ENCODE peak calls at places on chromosomes 16 and 17, in six cellular contexts. One of them, this sample, is unnamed.

GRCh38 chr17:50772251-50772650 is 4.9 kb upstream of the ANKRD40CL start:
- DNase-seq in heart left ventricle: no peak
- DNase-seq in AG10803: no peak
- DNase-seq in AG04450: no peak
- DNase-seq in heart right ventricle: no peak
- DNase-seq in GM12865: peak
- DNase-seq in this sample: peak

GRCh38 chr16:424033-424622 is 1.3 kb upstream of the RAB11FIP3 start:
- DNase-seq in heart left ventricle: peak
- DNase-seq in AG10803: peak
- DNase-seq in AG04450: peak
- DNase-seq in heart right ventricle: peak
- DNase-seq in GM12865: no peak
- DNase-seq in this sample: no peak

GRCh38 chr16:2692948-2693651 is 10.8 kb downstream of the KCTD5 start:
- DNase-seq in heart left ventricle: no peak
- DNase-seq in AG10803: no peak
- DNase-seq in AG04450: no peak
- DNase-seq in heart right ventricle: no peak
- DNase-seq in GM12865: no peak
- DNase-seq in this sample: no peak

GRCh38 chr16:11651796-11652195 is 16.5 kb upstream of the SNN start:
- DNase-seq in heart left ventricle: no peak
- DNase-seq in AG10803: no peak
- DNase-seq in AG04450: no peak
- DNase-seq in heart right ventricle: no peak
- DNase-seq in GM12865: no peak
- DNase-seq in this sample: no peak

GRCh38 chr17:2814499-2815341 is 18.5 kb downstream of the RAP1GAP2 start:
- DNase-seq in heart left ventricle: peak
- DNase-seq in AG10803: no peak
- DNase-seq in AG04450: no peak
- DNase-seq in heart right ventricle: peak
- DNase-seq in GM12865: peak
- DNase-seq in this sample: peak

GRCh38 chr16:30005341-30006094 is 5.3 kb downstream of the DOC2A start:
- DNase-seq in heart left ventricle: peak
- DNase-seq in AG10803: peak
- DNase-seq in AG04450: no peak
- DNase-seq in heart right ventricle: no peak
- DNase-seq in GM12865: peak
- DNase-seq in this sample: no peak

GRCh38 chr17:4788807-4789700 is at the start of gene GLTPD2:
- DNase-seq in heart left ventricle: no peak
- DNase-seq in AG10803: no peak
- DNase-seq in AG04450: no peak
- DNase-seq in heart right ventricle: no peak
- DNase-seq in GM12865: no peak
- DNase-seq in this sample: no peak

GRCh38 chr17:34609210-34609609 is 29.8 kb downstream of the TMEM132E start:
- DNase-seq in heart left ventricle: no peak
- DNase-seq in AG10803: no peak
- DNase-seq in AG04450: no peak
- DNase-seq in heart right ventricle: no peak
- DNase-seq in GM12865: no peak
- DNase-seq in this sample: no peak

GRCh38 chr16:82628741-82629140 is 2.0 kb downstream of the CDH13 start:
- DNase-seq in heart left ventricle: no peak
- DNase-seq in AG10803: no peak
- DNase-seq in AG04450: no peak
- DNase-seq in heart right ventricle: no peak
- DNase-seq in GM12865: no peak
- DNase-seq in this sample: no peak

GRCh38 chr16:3431779-3432219 is 11.5 kb downstream of the ZNF597 start:
- DNase-seq in heart left ventricle: peak
- DNase-seq in AG10803: peak
- DNase-seq in AG04450: no peak
- DNase-seq in heart right ventricle: peak
- DNase-seq in GM12865: no peak
- DNase-seq in this sample: peak

GRCh38 chr17:61009619-61010018 is 332.0 kb downstream of the BCAS3 start:
- DNase-seq in heart left ventricle: peak
- DNase-seq in AG10803: no peak
- DNase-seq in AG04450: no peak
- DNase-seq in heart right ventricle: peak
- DNase-seq in GM12865: peak
- DNase-seq in this sample: peak

GRCh38 chr16:31093132-31093703 is 1.4 kb downstream of the VKORC1 start:
- DNase-seq in heart left ventricle: no peak
- DNase-seq in AG10803: peak
- DNase-seq in AG04450: no peak
- DNase-seq in heart right ventricle: no peak
- DNase-seq in GM12865: no peak
- DNase-seq in this sample: no peak

GRCh38 chr17:7881655-7882054 is 6.9 kb upstream of the CHD3 start:
- DNase-seq in heart left ventricle: no peak
- DNase-seq in AG10803: no peak
- DNase-seq in AG04450: no peak
- DNase-seq in heart right ventricle: no peak
- DNase-seq in GM12865: no peak
- DNase-seq in this sample: no peak

GRCh38 chr16:54280751-54281150 is 5.8 kb downstream of the IRX3 start:
- DNase-seq in heart left ventricle: no peak
- DNase-seq in AG10803: peak
- DNase-seq in AG04450: no peak
- DNase-seq in heart right ventricle: no peak
- DNase-seq in GM12865: no peak
- DNase-seq in this sample: no peak

GRCh38 chr16:58515125-58515870 is at the start of gene SETD6:
- DNase-seq in heart left ventricle: peak
- DNase-seq in AG10803: peak
- DNase-seq in AG04450: peak
- DNase-seq in heart right ventricle: peak
- DNase-seq in GM12865: peak
- DNase-seq in this sample: peak

GRCh38 chr16:86929149-86929871 is 351.0 kb downstream of the FOXL1 start:
- DNase-seq in heart left ventricle: peak
- DNase-seq in AG10803: peak
- DNase-seq in AG04450: peak
- DNase-seq in heart right ventricle: peak
- DNase-seq in GM12865: no peak
- DNase-seq in this sample: no peak

GRCh38 chr16:54694651-54695050 is 236.0 kb upstream of the IRX5 start:
- DNase-seq in heart left ventricle: no peak
- DNase-seq in AG10803: no peak
- DNase-seq in AG04450: no peak
- DNase-seq in heart right ventricle: no peak
- DNase-seq in GM12865: no peak
- DNase-seq in this sample: no peak

GRCh38 chr17:16381496-16381820 is 567 bp downstream of the UBB start:
- DNase-seq in heart left ventricle: no peak
- DNase-seq in AG10803: peak
- DNase-seq in AG04450: no peak
- DNase-seq in heart right ventricle: no peak
- DNase-seq in GM12865: peak
- DNase-seq in this sample: peak

GRCh38 chr16:84461504-84462295 is 42.8 kb downstream of the MEAK7 start:
- DNase-seq in heart left ventricle: no peak
- DNase-seq in AG10803: no peak
- DNase-seq in AG04450: no peak
- DNase-seq in heart right ventricle: no peak
- DNase-seq in GM12865: no peak
- DNase-seq in this sample: no peak

GRCh38 chr17:74790206-74791066 is 14.3 kb upstream of the NAT9 start:
- DNase-seq in heart left ventricle: no peak
- DNase-seq in AG10803: no peak
- DNase-seq in AG04450: no peak
- DNase-seq in heart right ventricle: no peak
- DNase-seq in GM12865: no peak
- DNase-seq in this sample: no peak
- TF ChIP-seq CTCF in heart left ventricle: no peak
- TF ChIP-seq CTCF in AG10803: no peak
- TF ChIP-seq CTCF in AG04450: no peak
- TF ChIP-seq CTCF in heart right ventricle: no peak
- TF ChIP-seq CTCF in GM12865: no peak
- TF ChIP-seq CTCF in this sample: no peak

DNA sequence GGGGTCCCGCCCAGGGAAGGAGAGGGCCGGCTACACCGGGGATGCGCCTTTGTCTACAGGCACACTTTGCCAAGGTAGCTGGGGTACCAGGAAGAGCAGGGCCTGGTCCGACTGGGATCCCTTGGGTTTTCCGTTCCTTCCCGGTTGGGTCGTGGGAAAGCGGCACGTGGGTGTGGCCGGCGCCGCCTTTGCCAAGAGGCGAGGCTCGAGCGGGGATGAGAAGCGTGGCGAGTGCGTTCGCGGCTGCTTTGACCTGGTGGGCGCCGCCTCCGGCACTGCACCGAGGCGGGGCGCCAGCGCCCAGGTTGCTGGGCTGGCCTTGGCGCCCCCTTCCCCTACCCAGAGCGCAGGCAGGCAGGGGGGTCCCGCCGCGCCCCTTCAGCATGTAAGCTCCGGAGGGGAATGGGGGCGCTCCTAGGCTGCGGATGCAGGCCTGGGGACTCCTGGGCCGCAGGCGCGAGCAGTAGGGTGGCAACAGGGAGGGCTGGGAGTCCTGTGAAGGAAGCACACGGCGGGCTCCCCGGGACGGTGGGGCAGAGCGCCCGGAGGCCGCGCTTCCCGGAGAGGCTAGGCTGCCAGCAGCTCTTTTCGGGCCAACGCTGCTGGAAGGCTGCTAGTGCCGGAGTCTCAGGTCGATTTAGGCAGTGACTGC is 2.0 kb downstream of the HAS3 start:
- DNase-seq in heart left ventricle: peak
- DNase-seq in AG10803: peak
- DNase-seq in AG04450: no peak
- DNase-seq in heart right ventricle: peak
- DNase-seq in GM12865: no peak
- DNase-seq in this sample: no peak
- H3K4me3 ChIP-seq in heart left ventricle: peak
- H3K4me3 ChIP-seq in AG10803: peak
- H3K4me3 ChIP-seq in AG04450: peak
- H3K4me3 ChIP-seq in heart right ventricle: peak
- H3K4me3 ChIP-seq in GM12865: no peak
- H3K4me3 ChIP-seq in this sample: no peak

GRCh38 chr17:81519284-81520020 is 6.9 kb upstream of the ACTG1 start:
- DNase-seq in heart left ventricle: no peak
- DNase-seq in AG10803: no peak
- DNase-seq in AG04450: no peak
- DNase-seq in heart right ventricle: no peak
- DNase-seq in GM12865: peak
- DNase-seq in this sample: no peak
- TF ChIP-seq CTCF in heart left ventricle: no peak
- TF ChIP-seq CTCF in AG10803: no peak
- TF ChIP-seq CTCF in AG04450: peak
- TF ChIP-seq CTCF in heart right ventricle: peak
- TF ChIP-seq CTCF in GM12865: peak
- TF ChIP-seq CTCF in this sample: peak

GRCh38 chr16:50551243-50551642 is 3.0 kb downstream of the NKD1 start:
- DNase-seq in heart left ventricle: no peak
- DNase-seq in AG10803: no peak
- DNase-seq in AG04450: no peak
- DNase-seq in heart right ventricle: no peak
- DNase-seq in GM12865: no peak
- DNase-seq in this sample: no peak

GRCh38 chr16:50548659-50549560 is 714 bp downstream of the NKD1 start:
- DNase-seq in heart left ventricle: no peak
- DNase-seq in AG10803: no peak
- DNase-seq in AG04450: no peak
- DNase-seq in heart right ventricle: no peak
- DNase-seq in GM12865: peak
- DNase-seq in this sample: no peak

GRCh38 chr16:50550035-50550434 is 1.8 kb downstream of the NKD1 start:
- DNase-seq in heart left ventricle: no peak
- DNase-seq in AG10803: no peak
- DNase-seq in AG04450: no peak
- DNase-seq in heart right ventricle: no peak
- DNase-seq in GM12865: no peak
- DNase-seq in this sample: no peak

GRCh38 chr16:50547944-50548658 is at the start of gene NKD1:
- DNase-seq in heart left ventricle: peak
- DNase-seq in AG10803: peak
- DNase-seq in AG04450: no peak
- DNase-seq in heart right ventricle: peak
- DNase-seq in GM12865: peak
- DNase-seq in this sample: no peak

GRCh38 chr16:50549561-50549915 is 1.3 kb downstream of the NKD1 start:
- DNase-seq in heart left ventricle: no peak
- DNase-seq in AG10803: no peak
- DNase-seq in AG04450: no peak
- DNase-seq in heart right ventricle: no peak
- DNase-seq in GM12865: no peak
- DNase-seq in this sample: no peak
- H3K4me3 ChIP-seq in heart left ventricle: no peak
- H3K4me3 ChIP-seq in AG10803: no peak
- H3K4me3 ChIP-seq in AG04450: no peak
- H3K4me3 ChIP-seq in heart right ventricle: no peak
- H3K4me3 ChIP-seq in GM12865: no peak
- H3K4me3 ChIP-seq in this sample: no peak

GRCh38 chr17:42989726-42990652 is 8.2 kb upstream of the RPL27 start:
- DNase-seq in heart left ventricle: no peak
- DNase-seq in AG10803: peak
- DNase-seq in AG04450: no peak
- DNase-seq in heart right ventricle: no peak
- DNase-seq in GM12865: no peak
- DNase-seq in this sample: no peak

GRCh38 chr17:42997390-42997983 is 732 bp upstream of the RPL27 start:
- DNase-seq in heart left ventricle: no peak
- DNase-seq in AG10803: no peak
- DNase-seq in AG04450: no peak
- DNase-seq in heart right ventricle: no peak
- DNase-seq in GM12865: no peak
- DNase-seq in this sample: no peak

GRCh38 chr17:42989146-42989545 is 8.8 kb downstream of the RUNDC1 start:
- DNase-seq in heart left ventricle: no peak
- DNase-seq in AG10803: no peak
- DNase-seq in AG04450: no peak
- DNase-seq in heart right ventricle: no peak
- DNase-seq in GM12865: no peak
- DNase-seq in this sample: no peak

GRCh38 chr17:42991471-42991870 is 6.7 kb upstream of the RPL27 start:
- DNase-seq in heart left ventricle: no peak
- DNase-seq in AG10803: no peak
- DNase-seq in AG04450: no peak
- DNase-seq in heart right ventricle: no peak
- DNase-seq in GM12865: no peak
- DNase-seq in this sample: no peak

DNA sequence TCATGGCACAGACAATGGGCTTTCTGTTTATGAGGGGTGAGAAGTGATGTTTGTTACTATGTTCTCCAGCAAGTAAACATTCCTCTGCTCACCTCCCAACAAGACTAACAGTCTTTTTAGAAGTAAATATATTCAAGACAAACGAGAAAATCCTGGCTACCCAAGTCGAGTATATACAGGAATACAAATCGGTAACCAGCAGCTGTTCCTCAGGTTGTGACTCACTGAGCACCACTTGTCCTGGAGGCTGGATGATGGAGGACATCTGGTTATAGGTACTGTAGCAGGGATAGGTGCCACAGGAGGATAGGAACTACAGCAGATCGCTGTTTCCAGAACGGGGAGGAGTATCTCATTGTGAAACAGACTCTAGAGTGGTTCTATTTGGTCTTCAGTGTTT is 5.3 kb upstream of the RPL27 start:
- DNase-seq in heart left ventricle: no peak
- DNase-seq in AG10803: no peak
- DNase-seq in AG04450: no peak
- DNase-seq in heart right ventricle: no peak
- DNase-seq in GM12865: no peak
- DNase-seq in this sample: no peak
- TF ChIP-seq CTCF in heart left ventricle: no peak
- TF ChIP-seq CTCF in AG10803: no peak
- TF ChIP-seq CTCF in AG04450: no peak
- TF ChIP-seq CTCF in heart right ventricle: no peak
- TF ChIP-seq CTCF in GM12865: no peak
- TF ChIP-seq CTCF in this sample: no peak

This sample was measured in GM12864.